ENCODE peak calls at places on chromosome 19, in four cellular contexts. M, B, E and Q are unnamed samples.

GRCh38 chr19:49222011-49222410 is 64.4 kb downstream of the TRPM4 start:
- DNase-seq in M (no peak), B (no peak), E (no peak), Q (no peak)

GRCh38 chr19:50449236-50449899 is 16.7 kb downstream of the MYBPC2 start:
- DNase-seq in M (no peak), B (peak), E (no peak), Q (no peak)

GRCh38 chr19:17855333-17856152 is 4.2 kb upstream of the RPL18A start:
- DNase-seq in M (peak), B (peak), E (peak), Q (peak)

GRCh38 chr19:11781295-11782057 is 14.7 kb downstream of the ZNF441 start:
- DNase-seq in M (no peak), B (no peak), E (peak), Q (no peak)

GRCh38 chr19:33514885-33515485 is 6.6 kb downstream of the PEPD start:
- DNase-seq in M (no peak), B (peak), E (peak), Q (no peak)

GRCh38 chr19:40954573-40954972 is 36.5 kb upstream of the CYP2B6 start:
- DNase-seq in M (peak), B (no peak), E (no peak), Q (no peak)

GRCh38 chr19:36573948-36574726 is 1.0 kb upstream of the ZNF529 start:
- DNase-seq in M (peak), B (no peak), E (peak), Q (no peak)

GRCh38 chr19:23002690-23003422 is at the start of gene ZNF728:
- DNase-seq in M (no peak), B (peak), E (no peak), Q (peak)

GRCh38 chr19:1140272-1140671 is 33.8 kb downstream of the SBNO2 start:
- DNase-seq in M (no peak), B (no peak), E (no peak), Q (no peak)

GRCh38 chr19:58395220-58395978 is at the start of gene RNF225:
- DNase-seq in M (peak), B (no peak), E (no peak), Q (no peak)

GRCh38 chr19:10517361-10517759 is at the start of gene S1PR5:
- DNase-seq in M (peak), B (no peak), E (no peak), Q (peak)

GRCh38 chr19:47275866-47276461 is 1.3 kb downstream of the INAFM1 start:
- DNase-seq in M (no peak), B (peak), E (peak), Q (no peak)

GRCh38 chr19:16938211-16938610 is 49.4 kb downstream of the F2RL3 start:
- DNase-seq in M (no peak), B (no peak), E (no peak), Q (no peak)

GRCh38 chr19:41409288-41409687 is 11.7 kb downstream of the BCKDHA start:
- DNase-seq in M (no peak), B (no peak), E (peak), Q (no peak)

GRCh38 chr19:30160996-30161655 is 211.1 kb upstream of the ZNF536 start:
- DNase-seq in M (no peak), B (peak), E (no peak), Q (no peak)

GRCh38 chr19:35249146-35249847 is 495 bp downstream of the LSR start:
- DNase-seq in M (no peak), B (no peak), E (no peak), Q (no peak)

GRCh38 chr19:18663940-18664530 is 19.4 kb upstream of the CRTC1 start:
- DNase-seq in M (no peak), B (no peak), E (no peak), Q (no peak)

GRCh38 chr19:32662186-32662585 is 12.8 kb downstream of the ANKRD27 start:
- DNase-seq in M (no peak), B (peak), E (peak), Q (no peak)

GRCh38 chr19:56080669-56081401 is 40.3 kb downstream of the ZNF787 start:
- DNase-seq in M (peak), B (peak), E (peak), Q (peak)

GRCh38 chr19:34305221-34306058 is 51.1 kb downstream of the GARRE1 start:
- DNase-seq in M (no peak), B (no peak), E (no peak), Q (no peak)

DNA sequence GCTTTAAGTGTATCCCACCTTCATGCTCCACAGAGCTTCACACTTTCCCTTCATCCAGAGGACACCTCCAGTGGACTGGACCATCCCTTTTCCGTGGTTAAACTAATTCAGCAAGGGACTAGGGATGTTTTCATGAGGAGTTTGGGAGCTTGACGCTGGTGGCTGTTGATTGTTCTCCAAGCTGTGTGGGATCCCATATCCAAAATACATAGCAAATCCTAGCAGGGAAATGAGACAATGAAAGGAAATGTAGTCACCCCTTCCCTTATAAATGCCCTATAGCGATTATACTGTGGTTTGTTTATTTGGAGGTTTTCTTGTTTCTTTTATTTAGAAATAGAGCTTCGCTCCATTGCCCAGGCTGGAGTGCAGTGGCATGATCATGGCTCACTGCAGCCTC is 31.6 kb upstream of the DPRX start:
- DNase-seq in M (no peak), B (no peak), E (no peak), Q (no peak)
- H3K27ac ChIP-seq in M (no peak), B (peak), E (no peak), Q (no peak)

GRCh38 chr19:13044160-13044853 is 49.0 kb downstream of the NFIX start:
- DNase-seq in M (no peak), B (no peak), E (no peak), Q (no peak)
- H3K27ac ChIP-seq in M (no peak), B (peak), E (no peak), Q (peak)

DNA sequence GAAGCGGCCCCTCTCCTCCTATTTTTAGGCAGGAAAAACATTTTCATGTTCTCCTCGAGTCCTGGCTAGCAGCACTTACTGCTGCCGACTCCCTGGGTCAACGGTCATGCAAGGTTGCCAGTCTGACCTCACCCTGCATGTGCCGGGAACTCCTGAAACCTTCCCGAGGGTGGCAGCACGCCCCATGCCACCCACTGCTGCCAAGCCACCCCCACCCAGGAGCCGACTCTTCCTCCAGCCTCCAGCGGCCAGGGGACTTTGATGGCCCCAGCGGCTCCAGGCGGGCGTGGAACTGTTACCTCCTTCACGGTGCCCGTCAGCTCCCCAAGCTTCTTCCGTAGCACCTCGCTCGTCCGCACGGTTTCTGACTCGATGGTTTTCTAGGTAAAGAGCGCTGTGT is 8.7 kb downstream of the TIMM44 start:
- DNase-seq in M (no peak), B (no peak), E (no peak), Q (no peak)
- H3K27ac ChIP-seq in M (no peak), B (no peak), E (no peak), Q (no peak)

GRCh38 chr19:44822177-44822576 is 13.3 kb downstream of the BCAM start:
- DNase-seq in M (no peak), B (no peak), E (no peak), Q (no peak)
- H3K27ac ChIP-seq in M (no peak), B (peak), E (no peak), Q (no peak)

DNA sequence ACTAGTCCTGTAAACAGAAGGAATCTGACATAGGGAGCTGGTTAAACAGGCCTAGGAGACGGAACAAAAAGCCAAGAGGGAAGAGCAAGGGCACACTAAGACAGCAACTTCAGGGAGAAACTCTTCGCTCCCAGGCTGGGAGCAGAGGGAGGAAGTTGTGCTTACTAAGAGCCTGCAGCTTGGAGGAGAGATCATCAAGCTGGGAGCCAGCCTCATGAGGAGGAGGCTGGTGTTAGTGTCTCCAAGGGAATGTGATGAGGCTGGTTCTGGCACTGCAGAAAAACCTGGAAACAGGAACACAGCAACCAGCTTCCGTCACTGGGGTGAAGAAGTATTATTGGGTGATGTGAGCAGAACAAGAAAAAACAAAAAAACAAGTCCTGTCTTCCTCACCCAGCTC is 1027.3 kb downstream of the UQCRFS1 start:
- DNase-seq in M (no peak), B (no peak), E (no peak), Q (no peak)
- H3K27ac ChIP-seq in M (no peak), B (no peak), E (no peak), Q (no peak)